ENCODE peak calls at places on chromosomes 16 and 17, in six cellular contexts. One of them, this sample, is unnamed.

GRCh38 chr17:29109477-29110371 is 66.8 kb downstream of the PIPOX start:
- DNase-seq in effector memory CD4-positive, alpha-beta T cell: no peak
- DNase-seq in activated CD8-positive, alpha-beta T cell treated with anti-CD3 and anti-CD28 coated beads, Interleukin-2, amount 10 ng/mL, durations not matched to agents 7 days and 5 days: no peak
- DNase-seq in memory B cell: no peak
- DNase-seq in activated effector memory CD4-positive, alpha-beta T cell treated with Interleukin-2 at 50 U/mL for 16 hours: no peak
- DNase-seq in cardiac fibroblast: no peak
- DNase-seq in this sample: no peak

GRCh38 chr17:41448506-41448905 is 7.7 kb upstream of the KRT38 start:
- DNase-seq in effector memory CD4-positive, alpha-beta T cell: no peak
- DNase-seq in cardiac fibroblast: no peak
- DNase-seq in activated effector memory CD4-positive, alpha-beta T cell treated with Interleukin-2 at 50 U/mL for 16 hours: no peak
- DNase-seq in memory B cell: no peak
- DNase-seq in activated CD8-positive, alpha-beta T cell treated with anti-CD3 and anti-CD28 coated beads, Interleukin-2, amount 10 ng/mL, durations not matched to agents 7 days and 5 days: no peak
- DNase-seq in this sample: no peak

GRCh38 chr17:43360376-43360738 is 38.4 kb upstream of the ARL4D start:
- DNase-seq in memory B cell: no peak
- DNase-seq in cardiac fibroblast: peak
- DNase-seq in activated CD8-positive, alpha-beta T cell treated with anti-CD3 and anti-CD28 coated beads, Interleukin-2, amount 10 ng/mL, durations not matched to agents 7 days and 5 days: peak
- DNase-seq in activated effector memory CD4-positive, alpha-beta T cell treated with Interleukin-2 at 50 U/mL for 16 hours: peak
- DNase-seq in effector memory CD4-positive, alpha-beta T cell: peak
- DNase-seq in this sample: peak

GRCh38 chr16:7689234-7689633 is 356.6 kb downstream of the RBFOX1 start:
- DNase-seq in effector memory CD4-positive, alpha-beta T cell: no peak
- DNase-seq in activated effector memory CD4-positive, alpha-beta T cell treated with Interleukin-2 at 50 U/mL for 16 hours: no peak
- DNase-seq in cardiac fibroblast: no peak
- DNase-seq in activated CD8-positive, alpha-beta T cell treated with anti-CD3 and anti-CD28 coated beads, Interleukin-2, amount 10 ng/mL, durations not matched to agents 7 days and 5 days: no peak
- DNase-seq in memory B cell: no peak
- DNase-seq in this sample: no peak

GRCh38 chr16:22425847-22426246 is 51.4 kb upstream of the CDR2 start:
- DNase-seq in effector memory CD4-positive, alpha-beta T cell: no peak
- DNase-seq in cardiac fibroblast: no peak
- DNase-seq in activated effector memory CD4-positive, alpha-beta T cell treated with Interleukin-2 at 50 U/mL for 16 hours: no peak
- DNase-seq in activated CD8-positive, alpha-beta T cell treated with anti-CD3 and anti-CD28 coated beads, Interleukin-2, amount 10 ng/mL, durations not matched to agents 7 days and 5 days: no peak
- DNase-seq in memory B cell: no peak
- DNase-seq in this sample: no peak

GRCh38 chr16:64991011-64991410 is 130.9 kb downstream of the CDH11 start:
- DNase-seq in memory B cell: no peak
- DNase-seq in cardiac fibroblast: peak
- DNase-seq in activated effector memory CD4-positive, alpha-beta T cell treated with Interleukin-2 at 50 U/mL for 16 hours: no peak
- DNase-seq in activated CD8-positive, alpha-beta T cell treated with anti-CD3 and anti-CD28 coated beads, Interleukin-2, amount 10 ng/mL, durations not matched to agents 7 days and 5 days: no peak
- DNase-seq in effector memory CD4-positive, alpha-beta T cell: no peak
- DNase-seq in this sample: no peak

GRCh38 chr16:1108299-1109252 is 12.5 kb upstream of the C1QTNF8 start:
- DNase-seq in activated effector memory CD4-positive, alpha-beta T cell treated with Interleukin-2 at 50 U/mL for 16 hours: no peak
- DNase-seq in cardiac fibroblast: peak
- DNase-seq in effector memory CD4-positive, alpha-beta T cell: no peak
- DNase-seq in activated CD8-positive, alpha-beta T cell treated with anti-CD3 and anti-CD28 coated beads, Interleukin-2, amount 10 ng/mL, durations not matched to agents 7 days and 5 days: no peak
- DNase-seq in memory B cell: no peak
- DNase-seq in this sample: no peak

GRCh38 chr16:77937473-77938195 is 84.7 kb upstream of the CLEC3A start:
- DNase-seq in activated CD8-positive, alpha-beta T cell treated with anti-CD3 and anti-CD28 coated beads, Interleukin-2, amount 10 ng/mL, durations not matched to agents 7 days and 5 days: no peak
- DNase-seq in effector memory CD4-positive, alpha-beta T cell: no peak
- DNase-seq in cardiac fibroblast: no peak
- DNase-seq in activated effector memory CD4-positive, alpha-beta T cell treated with Interleukin-2 at 50 U/mL for 16 hours: no peak
- DNase-seq in memory B cell: no peak
- DNase-seq in this sample: peak

GRCh38 chr16:89122322-89122831 is 28.7 kb downstream of the ACSF3 start:
- DNase-seq in activated CD8-positive, alpha-beta T cell treated with anti-CD3 and anti-CD28 coated beads, Interleukin-2, amount 10 ng/mL, durations not matched to agents 7 days and 5 days: peak
- DNase-seq in activated effector memory CD4-positive, alpha-beta T cell treated with Interleukin-2 at 50 U/mL for 16 hours: peak
- DNase-seq in effector memory CD4-positive, alpha-beta T cell: peak
- DNase-seq in memory B cell: peak
- DNase-seq in cardiac fibroblast: no peak
- DNase-seq in this sample: peak

GRCh38 chr17:12983986-12984932 is 33.6 kb downstream of the ELAC2 start:
- DNase-seq in memory B cell: no peak
- DNase-seq in activated CD8-positive, alpha-beta T cell treated with anti-CD3 and anti-CD28 coated beads, Interleukin-2, amount 10 ng/mL, durations not matched to agents 7 days and 5 days: no peak
- DNase-seq in effector memory CD4-positive, alpha-beta T cell: no peak
- DNase-seq in activated effector memory CD4-positive, alpha-beta T cell treated with Interleukin-2 at 50 U/mL for 16 hours: no peak
- DNase-seq in cardiac fibroblast: peak
- DNase-seq in this sample: no peak

GRCh38 chr17:13362341-13363122 is 239.2 kb downstream of the HS3ST3A1 start:
- DNase-seq in effector memory CD4-positive, alpha-beta T cell: no peak
- DNase-seq in activated effector memory CD4-positive, alpha-beta T cell treated with Interleukin-2 at 50 U/mL for 16 hours: no peak
- DNase-seq in cardiac fibroblast: no peak
- DNase-seq in activated CD8-positive, alpha-beta T cell treated with anti-CD3 and anti-CD28 coated beads, Interleukin-2, amount 10 ng/mL, durations not matched to agents 7 days and 5 days: no peak
- DNase-seq in memory B cell: no peak
- DNase-seq in this sample: no peak

GRCh38 chr17:30074254-30074653 is 42.4 kb upstream of the NSRP1 start:
- DNase-seq in activated effector memory CD4-positive, alpha-beta T cell treated with Interleukin-2 at 50 U/mL for 16 hours: no peak
- DNase-seq in effector memory CD4-positive, alpha-beta T cell: no peak
- DNase-seq in activated CD8-positive, alpha-beta T cell treated with anti-CD3 and anti-CD28 coated beads, Interleukin-2, amount 10 ng/mL, durations not matched to agents 7 days and 5 days: no peak
- DNase-seq in cardiac fibroblast: no peak
- DNase-seq in memory B cell: no peak
- DNase-seq in this sample: no peak